ENCODE peak calls at places on chromosome 6, in nine cellular contexts. G, J, T, E, N, U, M, S and F are unnamed samples.

GRCh38 chr6:21026576-21027273 is 492.5 kb downstream of the CDKAL1 start:
- DNase-seq in E (no peak), T (no peak), M (no peak), U (no peak), J (no peak), S (no peak), G (no peak), N (peak), F (no peak)

GRCh38 chr6:134853111-134854055 is 96.5 kb downstream of the ALDH8A1 start:
- DNase-seq in T (no peak), E (no peak), G (no peak), J (no peak), M (peak), U (peak), N (peak), S (no peak), F (no peak)

GRCh38 chr6:84274856-84275255 is 47.4 kb upstream of the CEP162 start:
- DNase-seq in G (no peak), T (no peak), J (no peak), U (no peak), S (no peak), M (no peak), N (no peak), E (no peak), F (no peak)

GRCh38 chr6:31299511-31299910 is 27.6 kb upstream of the HLA-C start:
- DNase-seq in M (no peak), T (no peak), S (no peak), J (no peak), E (no peak), G (no peak), N (no peak), U (no peak), F (no peak)

GRCh38 chr6:72580281-72580940 is 41.5 kb upstream of the KCNQ5 start:
- DNase-seq in S (no peak), U (peak), J (no peak), T (no peak), M (peak), E (no peak), G (no peak), N (peak), F (no peak)

GRCh38 chr6:11317885-11318771 is 85.7 kb upstream of the NEDD9 start:
- DNase-seq in G (no peak), S (no peak), U (peak), N (peak), M (peak), T (peak), E (peak), J (peak), F (peak)

GRCh38 chr6:142702501-142703460 is 242.2 kb downstream of the HIVEP2 start:
- DNase-seq in G (no peak), T (no peak), U (no peak), J (no peak), M (no peak), N (no peak), S (no peak), E (no peak), F (no peak)

GRCh38 chr6:3410385-3411360 is 46.2 kb downstream of the SLC22A23 start:
- DNase-seq in M (peak), U (peak), E (peak), G (peak), N (peak), S (peak), T (peak), J (peak), F (peak)

GRCh38 chr6:149478631-149479314 is 6.0 kb downstream of the ZC3H12D start:
- DNase-seq in E (no peak), N (no peak), J (no peak), U (no peak), S (no peak), T (no peak), M (no peak), G (no peak), F (no peak)

GRCh38 chr6:160421854-160422253 is 73.7 kb downstream of the SLC22A3 start:
- DNase-seq in S (no peak), N (peak), E (no peak), G (no peak), M (no peak), U (no peak), T (no peak), J (no peak), F (no peak)

GRCh38 chr6:25919657-25920056 is 10.8 kb downstream of the SLC17A2 start:
- DNase-seq in M (no peak), E (no peak), G (no peak), N (no peak), J (no peak), T (no peak), U (no peak), S (no peak), F (no peak)

GRCh38 chr6:133099573-133099972 is 141.6 kb upstream of the EYA4 start:
- DNase-seq in E (no peak), M (no peak), U (peak), J (no peak), T (no peak), N (peak), S (no peak), G (no peak), F (no peak)

GRCh38 chr6:141513830-141514229 is 618.9 kb upstream of the GJE1 start:
- DNase-seq in J (no peak), E (no peak), G (no peak), M (no peak), N (no peak), S (no peak), T (no peak), U (no peak), F (no peak)